ENCODE peak calls at places on chromosome 17, in six cellular contexts. H is SK-N-SH, K is H1, O is HepG2, N is K562, C is GM12878. F is an unnamed sample.

GRCh38 chr17:36926701-36927100 is 10.6 kb upstream of the LHX1 start:
- DNase-seq in H (no peak), K (no peak), O (no peak), N (no peak), C (no peak), F (no peak)

GRCh38 chr17:29177871-29178749 is 2.1 kb downstream of the MYO18A start:
- DNase-seq in H (no peak), K (no peak), O (peak; percentile 92), N (peak; percentile 52), C (no peak), F (no peak)

GRCh38 chr17:73028311-73028755 is 64.2 kb downstream of the SLC39A11 start:
- DNase-seq in H (no peak), K (no peak), O (no peak), N (no peak), C (no peak), F (no peak)

GRCh38 chr17:6704472-6705052 is 8.6 kb downstream of the SLC13A5 start:
- DNase-seq in H (no peak), K (no peak), O (peak; percentile 28), N (no peak), C (no peak), F (no peak)

GRCh38 chr17:47615766-47616424 is 33.8 kb upstream of the KPNB1 start:
- DNase-seq in H (peak; percentile 60), K (no peak), O (peak; percentile 52), N (peak; percentile 30), C (peak; percentile 16), F (no peak)

GRCh38 chr17:80898706-80899105 is 92.9 kb upstream of the CHMP6 start:
- DNase-seq in H (no peak), K (no peak), O (no peak), N (no peak), C (no peak), F (no peak)

GRCh38 chr17:47120521-47121095 is 68.5 kb downstream of the CDC27 start:
- DNase-seq in H (no peak), K (no peak), O (no peak), N (no peak), C (no peak), F (no peak)

GRCh38 chr17:57909548-57909947 is 45.7 kb downstream of the CUEDC1 start:
- DNase-seq in H (no peak), K (no peak), O (no peak), N (no peak), C (no peak), F (no peak)

GRCh38 chr17:38751803-38752118 is 780 bp upstream of the PSMB3 start:
- DNase-seq in H (peak; percentile 73), K (peak; percentile 95), O (peak; percentile 83), N (peak; percentile 54), C (peak; percentile 80), F (peak; percentile 72)

GRCh38 chr17:58060596-58061191 is 22.5 kb upstream of the DYNLL2 start:
- DNase-seq in H (no peak), K (no peak), O (no peak), N (no peak), C (no peak), F (no peak)

GRCh38 chr17:12318614-12319266 is 298.1 kb downstream of the MAP2K4 start:
- DNase-seq in H (no peak), K (no peak), O (no peak), N (no peak), C (no peak), F (no peak)

GRCh38 chr17:36665417-36665816 is 64.0 kb downstream of the MRM1 start:
- DNase-seq in H (no peak), K (no peak), O (no peak), N (no peak), C (no peak), F (no peak)

GRCh38 chr17:33873218-33873617 is 381.9 kb upstream of the CCL2 start:
- DNase-seq in H (no peak), K (no peak), O (no peak), N (no peak), C (no peak), F (no peak)

GRCh38 chr17:30323262-30323894 is 10.5 kb downstream of the TMIGD1 start:
- DNase-seq in H (no peak), K (no peak), O (no peak), N (no peak), C (no peak), F (peak; percentile 50)

GRCh38 chr17:50587571-50587970 is 27.1 kb downstream of the CACNA1G start:
- DNase-seq in H (no peak), K (no peak), O (no peak), N (no peak), C (no peak), F (no peak)

GRCh38 chr17:181213-182163 is at the start of gene DOC2B:
- DNase-seq in H (peak; percentile 93), K (peak; percentile 57), O (no peak), N (no peak), C (no peak), F (no peak)

GRCh38 chr17:16013943-16014407 is 14.4 kb downstream of the TTC19 start:
- DNase-seq in H (peak; percentile 50), K (no peak), O (peak; percentile 57), N (no peak), C (no peak), F (no peak)

GRCh38 chr17:60610481-60610880 is 10.5 kb downstream of the PPM1D start:
- DNase-seq in H (no peak), K (no peak), O (no peak), N (no peak), C (no peak), F (no peak)

GRCh38 chr17:28244446-28244845 is 74.6 kb upstream of the TMEM97 start:
- DNase-seq in H (no peak), K (no peak), O (no peak), N (no peak), C (no peak), F (no peak)

GRCh38 chr17:67442787-67443624 is 65.9 kb downstream of the PITPNC1 start:
- DNase-seq in H (no peak), K (no peak), O (no peak), N (no peak), C (no peak), F (no peak)

GRCh38 chr17:81132197-81132540 is 33.1 kb upstream of the PVALEF start:
- DNase-seq in H (no peak), K (no peak), O (no peak), N (no peak), C (no peak), F (no peak)

DNA sequence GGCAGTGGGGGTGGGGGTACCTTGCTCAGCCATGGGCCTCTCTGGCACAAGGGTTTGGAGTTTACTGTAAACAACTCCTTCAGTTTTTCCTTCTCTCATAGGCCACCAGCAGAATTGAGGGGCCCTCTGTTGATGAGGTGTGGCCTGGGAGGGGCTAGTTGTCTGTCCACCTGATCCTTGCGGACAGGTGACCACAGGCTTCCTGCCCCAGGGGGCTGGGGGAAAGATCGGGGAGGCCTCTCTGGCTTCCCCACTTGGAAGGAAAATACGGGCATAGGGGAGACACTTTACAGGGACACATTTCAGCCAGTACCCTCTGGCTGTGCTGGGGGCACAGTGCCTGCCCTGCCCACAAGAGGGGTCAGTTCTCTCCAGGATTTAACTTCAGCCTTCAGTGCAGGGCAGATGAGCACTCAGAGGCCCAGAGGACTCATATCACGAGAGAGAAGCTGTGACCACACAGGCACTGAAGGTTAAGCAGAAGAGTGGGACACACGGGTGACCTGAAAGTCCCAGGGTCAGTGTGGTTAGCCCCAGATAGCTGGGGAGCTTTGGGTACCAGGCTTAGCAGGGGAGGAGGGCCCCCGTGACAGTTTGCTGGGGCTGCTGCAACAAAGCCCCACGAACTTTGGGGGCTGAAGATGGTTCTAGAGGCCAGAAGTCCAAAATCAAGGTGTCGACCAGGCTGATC is 245.9 kb downstream of the SEC14L1 start:
- DNase-seq in H (no peak), K (no peak), O (no peak), N (no peak), C (no peak), F (no peak)
- H3K27ac ChIP-seq in H (no peak overlapping the region), K (no peak overlapping the region), O (peak overlapping the region; percentile 30), N (no peak overlapping the region), C (no peak overlapping the region), F (no peak overlapping the region)

DNA sequence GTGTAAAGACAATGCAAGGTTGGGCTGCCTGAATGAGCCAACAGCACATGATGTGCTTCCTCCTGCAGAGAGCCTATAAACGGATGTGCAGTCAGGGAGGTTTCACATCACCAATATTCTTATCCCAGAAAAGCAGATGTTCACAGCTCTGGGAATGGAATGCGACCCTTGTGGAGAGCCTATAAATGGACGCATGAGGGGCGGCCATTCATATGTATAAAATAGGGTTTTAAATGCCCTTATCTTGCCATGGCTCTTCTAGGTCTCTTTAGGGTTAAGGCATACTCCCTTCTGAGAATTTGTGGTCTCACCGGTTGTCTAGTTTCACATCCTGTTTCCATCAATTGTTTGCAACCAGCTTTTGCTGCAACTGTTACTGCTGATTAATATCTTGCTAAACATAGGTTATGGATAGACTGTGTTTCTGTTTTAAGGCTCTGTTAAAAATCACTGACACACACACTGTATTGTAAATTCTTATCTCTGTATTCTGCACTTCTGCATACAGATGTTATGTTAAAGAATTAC is 31.9 kb downstream of the SLFN11 start:
- DNase-seq in H (no peak), K (no peak), O (no peak), N (no peak), C (peak; percentile 71), F (no peak)
- TF ChIP-seq GABPA in H (no peak), K (no peak), O (no peak), N (no peak), C (peak; percentile 14), F (no peak)

DNA sequence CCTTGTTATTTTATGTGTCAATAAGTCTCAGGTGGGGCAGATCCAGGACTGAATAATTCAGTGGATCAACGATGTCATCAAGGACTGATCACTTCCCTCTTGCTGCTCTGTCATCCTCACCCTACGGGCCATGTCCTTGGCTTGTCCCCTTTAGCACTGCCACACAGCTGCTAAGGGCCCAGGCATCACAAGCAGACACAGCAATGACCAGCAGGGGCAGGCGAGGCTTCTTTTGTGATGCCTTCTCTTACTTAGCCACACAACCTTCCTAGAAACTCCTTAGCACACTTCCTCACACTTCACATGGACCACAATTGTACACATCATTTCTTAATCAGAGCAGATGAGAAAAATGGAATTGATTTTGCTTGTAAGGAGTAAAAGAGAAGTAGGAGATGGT is 356.3 kb upstream of the SOX9 start:
- DNase-seq in H (peak; percentile 24), K (peak; percentile 63), O (peak; percentile 25), N (no peak), C (no peak), F (no peak)
- TF ChIP-seq CTCF in H (peak; percentile 47), K (peak; percentile 86), O (peak; percentile 53), N (no peak), C (peak; percentile 58), F (no peak)

DNA sequence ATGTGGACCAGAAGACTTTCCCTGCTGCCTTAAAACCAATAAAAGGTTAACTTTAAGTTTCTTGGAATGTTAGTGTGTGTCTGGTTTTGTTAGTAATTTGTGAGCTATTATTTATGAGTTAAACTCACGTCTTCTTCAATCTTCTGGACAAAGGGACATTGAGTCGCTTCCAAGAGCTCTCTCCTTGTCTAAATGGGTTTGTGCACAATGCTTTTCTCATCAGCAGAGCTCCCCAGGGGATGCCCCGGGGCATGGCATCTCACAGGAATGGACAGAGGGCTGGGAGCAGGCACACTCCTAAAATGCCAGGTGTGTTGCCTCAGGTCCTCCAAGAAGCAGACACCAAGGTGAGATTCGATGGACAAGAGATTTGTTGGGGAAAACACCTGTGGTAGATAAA is 90.5 kb downstream of the RGS9 start:
- DNase-seq in H (no peak), K (no peak), O (no peak), N (no peak), C (no peak), F (no peak)
- H3K27ac ChIP-seq in H (no peak overlapping the region), K (no peak overlapping the region), O (no peak overlapping the region), N (no peak overlapping the region), C (no peak overlapping the region), F (no peak overlapping the region)